ENCODE peak calls at places on chromosomes 2 and 18, in four cellular contexts. B is upper lobe of right lung, I is endodermal cell, C is endothelial cell. J is an unnamed sample.

GRCh38 chr18:33577688-33578370 is at the start of gene ASXL3:
- DNase-seq in B (peak; percentile 65), I (peak; percentile 61), C (peak; percentile 41), J (no peak)

GRCh38 chr18:37524546-37525301 is 40.9 kb downstream of the CELF4 start:
- DNase-seq in C (peak; percentile 27), I (peak; percentile 79), B (no peak), J (no peak)

GRCh38 chr2:200705305-200705985 is 106.3 kb upstream of the BZW1 start:
- DNase-seq in I (peak; percentile 84), C (peak; percentile 13), B (no peak), J (no peak)

GRCh38 chr2:235567842-235568241 is 74.0 kb downstream of the AGAP1 start:
- DNase-seq in C (no peak), I (no peak), B (no peak), J (no peak)

GRCh38 chr2:140359056-140359771 is 1579.0 kb upstream of the NXPH2 start:
- DNase-seq in B (no peak), C (no peak), I (no peak), J (no peak)

GRCh38 chr2:130997198-130997597 is 96.1 kb downstream of the FAM168B start:
- DNase-seq in B (no peak), C (no peak), I (no peak), J (no peak)

GRCh38 chr2:19746137-19746585 is 155.6 kb downstream of the TTC32 start:
- DNase-seq in I (no peak), B (no peak), C (no peak), J (no peak)

GRCh38 chr2:18346364-18346763 is 214.1 kb downstream of the RDH14 start:
- DNase-seq in I (no peak), B (no peak), C (no peak), J (no peak)

GRCh38 chr2:222514901-222515300 is 90.6 kb downstream of the SGPP2 start:
- DNase-seq in C (no peak), I (no peak), B (no peak), J (no peak)

GRCh38 chr2:11073251-11073650 is 82.0 kb upstream of the SLC66A3 start:
- DNase-seq in B (peak; percentile 70), I (peak; percentile 94), C (peak; percentile 74), J (no peak)

GRCh38 chr18:45518770-45519169 is 96.5 kb upstream of the SLC14A2 start:
- DNase-seq in C (no peak), I (no peak), B (no peak), J (no peak)

GRCh38 chr2:83364264-83364663 is 1094.8 kb downstream of the SUCLG1 start:
- DNase-seq in C (no peak), I (no peak), B (no peak), J (no peak)

GRCh38 chr2:233929352-233929843 is 12.2 kb downstream of the TRPM8 start:
- DNase-seq in B (no peak), I (peak; percentile 62), C (no peak), J (no peak)

GRCh38 chr18:12038082-12038660 is 55.5 kb upstream of the ANKRD62 start:
- DNase-seq in I (peak; percentile 76), B (no peak), C (no peak), J (no peak)

GRCh38 chr18:5710676-5711075 is 166.9 kb upstream of the EPB41L3 start:
- DNase-seq in B (no peak), I (no peak), C (no peak), J (no peak)

GRCh38 chr2:17756629-17757028 is 2.7 kb downstream of the GEN1 start:
- DNase-seq in B (no peak), I (no peak), C (no peak), J (no peak)

GRCh38 chr2:108554530-108554929 is 20.3 kb downstream of the LIMS1 start:
- DNase-seq in B (no peak), C (no peak), I (no peak), J (no peak)

GRCh38 chr2:48852938-48853337 is 97.4 kb upstream of the LHCGR start:
- DNase-seq in I (no peak), B (no peak), C (no peak), J (no peak)

GRCh38 chr2:196123679-196124373 is 47.6 kb downstream of the STK17B start:
- DNase-seq in B (no peak), I (no peak), C (no peak), J (no peak)

GRCh38 chr2:222033541-222033940 is 265.3 kb downstream of the PAX3 start:
- DNase-seq in I (no peak), B (no peak), C (no peak), J (no peak)

GRCh38 chr2:31256611-31257382 is 22.8 kb downstream of the EHD3 start:
- DNase-seq in C (no peak), I (peak; percentile 78), B (no peak), J (no peak)

GRCh38 chr2:157032019-157032418 is 225.5 kb upstream of the GALNT5 start:
- DNase-seq in I (no peak), B (no peak), C (no peak), J (no peak)

GRCh38 chr2:236982693-236983092 is 103.0 kb upstream of the COPS8 start:
- DNase-seq in C (no peak), B (no peak), I (peak; percentile 9), J (no peak)

GRCh38 chr2:158214431-158214830 is 112.8 kb downstream of the UPP2 start:
- DNase-seq in I (no peak), B (no peak), C (no peak), J (no peak)

GRCh38 chr18:2959341-2959740 is 53.6 kb downstream of the LPIN2 start:
- DNase-seq in I (no peak), B (no peak), C (no peak), J (no peak)

GRCh38 chr2:13583609-13584008 is 866.9 kb downstream of the TRIB2 start:
- DNase-seq in I (no peak), B (no peak), C (no peak), J (no peak)

GRCh38 chr2:70921031-70921430 is 14.7 kb upstream of the ATP6V1B1 start:
- DNase-seq in C (no peak), I (peak; percentile 35), B (no peak), J (no peak)

GRCh38 chr2:186533717-186534116 is 47.7 kb downstream of the ZC3H15 start:
- DNase-seq in B (no peak), I (no peak), C (no peak), J (no peak)

GRCh38 chr2:177822941-177823340 is 249.6 kb downstream of the PDE11A start:
- DNase-seq in I (no peak), C (no peak), B (no peak), J (no peak)

GRCh38 chr2:120650022-120650644 is 85.5 kb upstream of the GLI2 start:
- DNase-seq in I (no peak), B (no peak), C (no peak), J (no peak)

GRCh38 chr2:172834881-172835280 is 99.2 kb downstream of the RAPGEF4 start:
- DNase-seq in C (no peak), I (peak; percentile 57), B (no peak), J (no peak)

J was measured in Panc1.